ENCODE peak calls at places on chromosomes 1 and 21, in nine cellular contexts. G, V, I, F, D, C, M, X and A are unnamed samples.
A peak's percentile ranks its signal among the peaks of the same experiment; 100 is the strongest.

GRCh38 chr1:246708166-246708565 is 16.0 kb upstream of the SCCPDH start:
- DNase-seq in G (no peak), V (peak; percentile 40), I (no peak), F (no peak), D (no peak), C (no peak), M (no peak), X (no peak), A (no peak)

GRCh38 chr1:226649780-226650179 is 89.3 kb downstream of the ITPKB start:
- DNase-seq in G (peak; percentile 25), V (peak; percentile 15), I (no peak), F (peak; percentile 77), D (no peak), C (no peak), M (no peak), X (peak; percentile 52), A (peak; percentile 57)

GRCh38 chr1:14769486-14770274 is 171.2 kb downstream of the KAZN start:
- DNase-seq in G (no peak), V (no peak), I (no peak), F (peak; percentile 64), D (no peak), C (no peak), M (no peak), X (no peak), A (no peak)

GRCh38 chr1:240831922-240832321 is 220.0 kb upstream of the GREM2 start:
- DNase-seq in G (no peak), V (no peak), I (no peak), F (no peak), D (no peak), C (no peak), M (no peak), X (no peak), A (no peak)

GRCh38 chr1:11653616-11654570 is at the start of gene FBXO2:
- DNase-seq in G (peak; percentile 65), V (peak; percentile 9), I (peak; percentile 71), F (peak; percentile 67), D (no peak), C (peak; percentile 60), M (no peak), X (peak; percentile 76), A (peak; percentile 83)

GRCh38 chr1:153541641-153542569 is 1.2 kb upstream of the S100A5 start:
- DNase-seq in G (no peak), V (no peak), I (no peak), F (no peak), D (no peak), C (no peak), M (peak; percentile 61), X (no peak), A (no peak)

GRCh38 chr1:8464377-8464776 is 146.5 kb downstream of the SLC45A1 start:
- DNase-seq in G (peak; percentile 76), V (no peak), I (no peak), F (peak; percentile 77), D (no peak), C (no peak), M (no peak), X (no peak), A (no peak)

GRCh38 chr1:14894811-14895524 is 258.6 kb upstream of the TMEM51 start:
- DNase-seq in G (no peak), V (no peak), I (peak; percentile 33), F (peak; percentile 65), D (no peak), C (no peak), M (no peak), X (peak; percentile 70), A (no peak)

GRCh38 chr1:222616535-222616934 is 1.4 kb upstream of the MIA3 start:
- DNase-seq in G (no peak), V (peak; percentile 70), I (no peak), F (no peak), D (no peak), C (no peak), M (no peak), X (peak; percentile 60), A (no peak)

GRCh38 chr1:17531682-17532487 is 7.6 kb upstream of the ARHGEF10L start:
- DNase-seq in G (no peak), V (peak; percentile 52), I (peak; percentile 62), F (no peak), D (peak; percentile 97), C (no peak), M (peak; percentile 95), X (peak; percentile 85), A (peak; percentile 85)

GRCh38 chr1:51877434-51878306 is 857 bp downstream of the NRDC start:
- DNase-seq in G (no peak), V (peak; percentile 55), I (no peak), F (no peak), D (peak; percentile 66), C (no peak), M (no peak), X (peak; percentile 31), A (no peak)

GRCh38 chr1:151680812-151681211 is 35.8 kb downstream of the CELF3 start:
- DNase-seq in G (no peak), V (peak; percentile 94), I (no peak), F (no peak), D (no peak), C (no peak), M (no peak), X (no peak), A (no peak)

GRCh38 chr1:18799454-18799853 is 60.0 kb downstream of the TAS1R2 start:
- DNase-seq in G (no peak), V (no peak), I (no peak), F (peak; percentile 40), D (no peak), C (no peak), M (no peak), X (no peak), A (no peak)

GRCh38 chr1:63322944-63323865 is 838 bp downstream of the FOXD3 start:
- DNase-seq in G (peak; percentile 55), V (no peak), I (no peak), F (peak; percentile 88), D (peak; percentile 66), C (peak; percentile 46), M (no peak), X (peak; percentile 37), A (no peak)

GRCh38 chr1:32770741-32771548 is 46.2 kb downstream of the YARS1 start:
- DNase-seq in G (peak; percentile 39), V (no peak), I (no peak), F (no peak), D (no peak), C (no peak), M (no peak), X (peak; percentile 5), A (peak; percentile 72)

GRCh38 chr1:41493117-41493536 is 8.6 kb upstream of the EDN2 start:
- DNase-seq in G (no peak), V (peak; percentile 94), I (no peak), F (no peak), D (no peak), C (no peak), M (no peak), X (peak; percentile 21), A (no peak)

GRCh38 chr1:115980998-115981993 is 5.0 kb downstream of the SLC22A15 start:
- DNase-seq in G (no peak), V (peak; percentile 28), I (no peak), F (peak; percentile 85), D (no peak), C (no peak), M (no peak), X (peak; percentile 37), A (no peak)

GRCh38 chr1:72170246-72170645 is 112.1 kb downstream of the NEGR1 start:
- DNase-seq in G (no peak), V (no peak), I (no peak), F (no peak), D (no peak), C (no peak), M (no peak), X (no peak), A (no peak)

DNA sequence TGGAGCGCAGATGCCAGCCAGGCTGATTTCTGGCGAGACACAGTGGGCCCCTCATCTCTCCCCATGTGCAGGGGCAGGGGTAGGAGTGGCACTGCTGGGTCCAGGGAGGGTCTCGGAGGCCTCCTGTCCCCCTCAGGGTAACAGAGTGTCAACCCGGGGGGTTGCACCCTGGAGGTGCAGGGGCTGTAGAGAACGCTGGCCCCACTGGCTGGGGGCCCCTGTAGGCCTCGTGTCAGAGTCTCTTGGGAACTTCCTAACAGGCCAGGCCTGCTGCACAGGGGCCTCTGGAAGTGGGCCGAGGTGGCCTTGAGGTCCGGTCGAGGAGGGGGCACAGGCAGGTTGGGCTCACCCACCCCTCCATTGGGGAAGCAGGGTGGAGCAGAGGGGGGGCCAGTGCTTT is 38.9 kb upstream of the AJAP1 start:
- DNase-seq in G (no peak), V (no peak), I (no peak), F (no peak), D (no peak), C (no peak), M (no peak), X (no peak), A (peak; percentile 51)
- H3K9me3 ChIP-seq in G (peaks cover under 1% of the 10 kb centered on the region), V (no peaks in the 10 kb centered on the region), I (peaks cover 12% of the 10 kb centered on the region), F (peaks cover 8% of the 10 kb centered on the region), D (no peaks in the 10 kb centered on the region), C (no peaks in the 10 kb centered on the region), M (no peaks in the 10 kb centered on the region), X (no peaks in the 10 kb centered on the region), A (no peaks in the 10 kb centered on the region)

GRCh38 chr21:20292280-20292679 is 705.9 kb upstream of the NCAM2 start:
- DNase-seq in G (no peak), V (no peak), I (no peak), F (no peak), D (no peak), C (no peak), M (no peak), X (no peak), A (no peak)
- H3K9me3 ChIP-seq in G (no peaks in the 10 kb centered on the region), V (no peaks in the 10 kb centered on the region), I (no peaks in the 10 kb centered on the region), F (no peaks in the 10 kb centered on the region), D (no peaks in the 10 kb centered on the region), C (no peaks in the 10 kb centered on the region), M (no peaks in the 10 kb centered on the region), X (no peaks in the 10 kb centered on the region), A (no peaks in the 10 kb centered on the region)

GRCh38 chr21:45269861-45270260 is 17.8 kb downstream of the POFUT2 start:
- DNase-seq in G (no peak), V (no peak), I (peak; percentile 11), F (peak; percentile 37), D (peak; percentile 55), C (peak; percentile 23), M (peak; percentile 61), X (no peak), A (no peak)
- H3K9me3 ChIP-seq in G (peaks cover 9% of the 10 kb centered on the region), V (no peaks in the 10 kb centered on the region), I (peaks cover 9% of the 10 kb centered on the region), F (peaks cover 52% of the 10 kb centered on the region), D (no peaks in the 10 kb centered on the region), C (no peaks in the 10 kb centered on the region), M (no peaks in the 10 kb centered on the region), X (no peaks in the 10 kb centered on the region), A (no peaks in the 10 kb centered on the region)

GRCh38 chr21:45584786-45585185 is 42.5 kb upstream of the SLC19A1 start:
- DNase-seq in G (peak; percentile 38), V (no peak), I (peak; percentile 10), F (peak; percentile 4), D (no peak), C (peak; percentile 11), M (peak; percentile 17), X (no peak), A (peak; percentile 19)

GRCh38 chr21:45586289-45586858 is 44.1 kb upstream of the SLC19A1 start:
- DNase-seq in G (no peak), V (no peak), I (no peak), F (peak; percentile 1), D (no peak), C (no peak), M (no peak), X (no peak), A (no peak)

GRCh38 chr21:45581322-45581712 is 39.1 kb upstream of the SLC19A1 start:
- DNase-seq in G (peak; percentile 37), V (no peak), I (peak; percentile 19), F (peak; percentile 35), D (peak; percentile 43), C (peak; percentile 30), M (peak; percentile 46), X (no peak), A (no peak)

GRCh38 chr21:45582128-45582527 is 39.9 kb upstream of the SLC19A1 start:
- DNase-seq in G (peak; percentile 37), V (no peak), I (peak; percentile 11), F (peak; percentile 31), D (no peak), C (peak; percentile 25), M (peak; percentile 45), X (no peak), A (no peak)

GRCh38 chr21:45583831-45584509 is 41.7 kb upstream of the SLC19A1 start:
- DNase-seq in G (peak; percentile 14), V (no peak), I (peak; percentile 2), F (peak; percentile 7), D (no peak), C (peak; percentile 14), M (no peak), X (no peak), A (no peak)
- H3K9me3 ChIP-seq in G (peaks cover 18% of the 10 kb centered on the region), V (no peaks in the 10 kb centered on the region), I (peaks cover 32% of the 10 kb centered on the region), F (peaks cover 55% of the 10 kb centered on the region), D (peaks cover 12% of the 10 kb centered on the region), C (no peaks in the 10 kb centered on the region), M (peaks cover 6% of the 10 kb centered on the region), X (no peaks in the 10 kb centered on the region), A (peaks cover 16% of the 10 kb centered on the region)